ENCODE peak calls at places on chromosomes 13 and 19, in eight cellular contexts. One of them, this sample, is unnamed.

GRCh38 chr19:16164222-16164890 is 9.0 kb downstream of the CIB3 start:
- DNase-seq in stimulated activated effector memory CD8-positive, alpha-beta T cell treated with anti-CD3 and anti-CD28 coated beads, Interleukin-12 subunit alpha, Interleukin-12 subunit beta, amount 100 ng/mL, for 72 hours: no peak
- DNase-seq in cardiac fibroblast: no peak
- DNase-seq in NCI-H2081: no peak
- DNase-seq in stimulated activated CD8-positive, alpha-beta memory T cell treated with anti-CD3 and anti-CD28 coated beads, Interleukin-4, amount 100 ng/mL, for 4 hours: no peak
- DNase-seq in DMS153: no peak
- DNase-seq in hypothalamus: no peak
- DNase-seq in A172: no peak
- DNase-seq in this sample: no peak

GRCh38 chr19:19138110-19138981 is at the start of gene TMEM161A:
- DNase-seq in DMS153: peak; percentile 94
- DNase-seq in stimulated activated CD8-positive, alpha-beta memory T cell treated with anti-CD3 and anti-CD28 coated beads, Interleukin-4, amount 100 ng/mL, for 4 hours: peak; percentile 93
- DNase-seq in hypothalamus: peak; percentile 90
- DNase-seq in cardiac fibroblast: peak; percentile 100
- DNase-seq in stimulated activated effector memory CD8-positive, alpha-beta T cell treated with anti-CD3 and anti-CD28 coated beads, Interleukin-12 subunit alpha, Interleukin-12 subunit beta, amount 100 ng/mL, for 72 hours: peak; percentile 98
- DNase-seq in NCI-H2081: peak; percentile 92
- DNase-seq in A172: peak; percentile 98
- DNase-seq in this sample: peak; percentile 95

GRCh38 chr13:42396501-42396900 is 124.5 kb downstream of the AKAP11 start:
- DNase-seq in DMS153: no peak
- DNase-seq in stimulated activated CD8-positive, alpha-beta memory T cell treated with anti-CD3 and anti-CD28 coated beads, Interleukin-4, amount 100 ng/mL, for 4 hours: no peak
- DNase-seq in hypothalamus: no peak
- DNase-seq in A172: no peak
- DNase-seq in stimulated activated effector memory CD8-positive, alpha-beta T cell treated with anti-CD3 and anti-CD28 coated beads, Interleukin-12 subunit alpha, Interleukin-12 subunit beta, amount 100 ng/mL, for 72 hours: peak; percentile 73
- DNase-seq in NCI-H2081: no peak
- DNase-seq in cardiac fibroblast: no peak
- DNase-seq in this sample: no peak

GRCh38 chr19:50555033-50555432 is 13.2 kb downstream of the LRRC4B start:
- DNase-seq in stimulated activated CD8-positive, alpha-beta memory T cell treated with anti-CD3 and anti-CD28 coated beads, Interleukin-4, amount 100 ng/mL, for 4 hours: no peak
- DNase-seq in hypothalamus: no peak
- DNase-seq in cardiac fibroblast: no peak
- DNase-seq in A172: no peak
- DNase-seq in DMS153: no peak
- DNase-seq in NCI-H2081: no peak
- DNase-seq in stimulated activated effector memory CD8-positive, alpha-beta T cell treated with anti-CD3 and anti-CD28 coated beads, Interleukin-12 subunit alpha, Interleukin-12 subunit beta, amount 100 ng/mL, for 72 hours: no peak
- DNase-seq in this sample: no peak

GRCh38 chr13:29516880-29517279 is 78.6 kb downstream of the SLC7A1 start:
- DNase-seq in A172: no peak
- DNase-seq in cardiac fibroblast: no peak
- DNase-seq in hypothalamus: no peak
- DNase-seq in DMS153: no peak
- DNase-seq in stimulated activated CD8-positive, alpha-beta memory T cell treated with anti-CD3 and anti-CD28 coated beads, Interleukin-4, amount 100 ng/mL, for 4 hours: no peak
- DNase-seq in NCI-H2081: no peak
- DNase-seq in stimulated activated effector memory CD8-positive, alpha-beta T cell treated with anti-CD3 and anti-CD28 coated beads, Interleukin-12 subunit alpha, Interleukin-12 subunit beta, amount 100 ng/mL, for 72 hours: no peak
- DNase-seq in this sample: no peak

GRCh38 chr13:33381906-33382305 is 96.4 kb upstream of the STARD13 start:
- DNase-seq in stimulated activated CD8-positive, alpha-beta memory T cell treated with anti-CD3 and anti-CD28 coated beads, Interleukin-4, amount 100 ng/mL, for 4 hours: no peak
- DNase-seq in cardiac fibroblast: no peak
- DNase-seq in A172: no peak
- DNase-seq in stimulated activated effector memory CD8-positive, alpha-beta T cell treated with anti-CD3 and anti-CD28 coated beads, Interleukin-12 subunit alpha, Interleukin-12 subunit beta, amount 100 ng/mL, for 72 hours: no peak
- DNase-seq in NCI-H2081: no peak
- DNase-seq in hypothalamus: no peak
- DNase-seq in DMS153: no peak
- DNase-seq in this sample: no peak

GRCh38 chr13:48818495-48818961 is 157.2 kb upstream of the FNDC3A start:
- DNase-seq in hypothalamus: no peak
- DNase-seq in cardiac fibroblast: peak; percentile 85
- DNase-seq in DMS153: no peak
- DNase-seq in NCI-H2081: no peak
- DNase-seq in stimulated activated CD8-positive, alpha-beta memory T cell treated with anti-CD3 and anti-CD28 coated beads, Interleukin-4, amount 100 ng/mL, for 4 hours: no peak
- DNase-seq in A172: peak; percentile 92
- DNase-seq in stimulated activated effector memory CD8-positive, alpha-beta T cell treated with anti-CD3 and anti-CD28 coated beads, Interleukin-12 subunit alpha, Interleukin-12 subunit beta, amount 100 ng/mL, for 72 hours: no peak
- DNase-seq in this sample: no peak

GRCh38 chr13:84980571-84980970 is 818.6 kb downstream of the SLITRK6 start:
- DNase-seq in A172: no peak
- DNase-seq in stimulated activated effector memory CD8-positive, alpha-beta T cell treated with anti-CD3 and anti-CD28 coated beads, Interleukin-12 subunit alpha, Interleukin-12 subunit beta, amount 100 ng/mL, for 72 hours: no peak
- DNase-seq in cardiac fibroblast: no peak
- DNase-seq in hypothalamus: no peak
- DNase-seq in NCI-H2081: no peak
- DNase-seq in DMS153: no peak
- DNase-seq in stimulated activated CD8-positive, alpha-beta memory T cell treated with anti-CD3 and anti-CD28 coated beads, Interleukin-4, amount 100 ng/mL, for 4 hours: no peak
- DNase-seq in this sample: no peak

GRCh38 chr13:113864303-113864890 is 521 bp upstream of the GAS6 start:
- DNase-seq in stimulated activated CD8-positive, alpha-beta memory T cell treated with anti-CD3 and anti-CD28 coated beads, Interleukin-4, amount 100 ng/mL, for 4 hours: no peak
- DNase-seq in A172: no peak
- DNase-seq in stimulated activated effector memory CD8-positive, alpha-beta T cell treated with anti-CD3 and anti-CD28 coated beads, Interleukin-12 subunit alpha, Interleukin-12 subunit beta, amount 100 ng/mL, for 72 hours: no peak
- DNase-seq in NCI-H2081: no peak
- DNase-seq in hypothalamus: no peak
- DNase-seq in DMS153: no peak
- DNase-seq in cardiac fibroblast: peak; percentile 27
- DNase-seq in this sample: no peak

GRCh38 chr19:5048727-5049553 is 80.0 kb downstream of the KDM4B start:
- DNase-seq in A172: peak; percentile 89
- DNase-seq in cardiac fibroblast: peak; percentile 76
- DNase-seq in NCI-H2081: no peak
- DNase-seq in DMS153: no peak
- DNase-seq in hypothalamus: no peak
- DNase-seq in stimulated activated CD8-positive, alpha-beta memory T cell treated with anti-CD3 and anti-CD28 coated beads, Interleukin-4, amount 100 ng/mL, for 4 hours: no peak
- DNase-seq in stimulated activated effector memory CD8-positive, alpha-beta T cell treated with anti-CD3 and anti-CD28 coated beads, Interleukin-12 subunit alpha, Interleukin-12 subunit beta, amount 100 ng/mL, for 72 hours: no peak
- DNase-seq in this sample: no peak

GRCh38 chr19:4831351-4832340 is at the start of gene TICAM1:
- DNase-seq in stimulated activated CD8-positive, alpha-beta memory T cell treated with anti-CD3 and anti-CD28 coated beads, Interleukin-4, amount 100 ng/mL, for 4 hours: peak; percentile 73
- DNase-seq in NCI-H2081: no peak
- DNase-seq in A172: peak; percentile 50
- DNase-seq in cardiac fibroblast: peak; percentile 65
- DNase-seq in DMS153: peak; percentile 15
- DNase-seq in hypothalamus: no peak
- DNase-seq in stimulated activated effector memory CD8-positive, alpha-beta T cell treated with anti-CD3 and anti-CD28 coated beads, Interleukin-12 subunit alpha, Interleukin-12 subunit beta, amount 100 ng/mL, for 72 hours: peak; percentile 86
- DNase-seq in this sample: peak; percentile 3

GRCh38 chr19:46861691-46862503 is 1.1 kb downstream of the ARHGAP35 start:
- DNase-seq in A172: no peak
- DNase-seq in NCI-H2081: no peak
- DNase-seq in hypothalamus: no peak
- DNase-seq in stimulated activated CD8-positive, alpha-beta memory T cell treated with anti-CD3 and anti-CD28 coated beads, Interleukin-4, amount 100 ng/mL, for 4 hours: no peak
- DNase-seq in DMS153: no peak
- DNase-seq in stimulated activated effector memory CD8-positive, alpha-beta T cell treated with anti-CD3 and anti-CD28 coated beads, Interleukin-12 subunit alpha, Interleukin-12 subunit beta, amount 100 ng/mL, for 72 hours: peak; percentile 61
- DNase-seq in cardiac fibroblast: peak; percentile 28
- DNase-seq in this sample: no peak

GRCh38 chr19:17681505-17682125 is 6.5 kb downstream of the UNC13A start:
- DNase-seq in stimulated activated CD8-positive, alpha-beta memory T cell treated with anti-CD3 and anti-CD28 coated beads, Interleukin-4, amount 100 ng/mL, for 4 hours: no peak
- DNase-seq in DMS153: no peak
- DNase-seq in hypothalamus: no peak
- DNase-seq in stimulated activated effector memory CD8-positive, alpha-beta T cell treated with anti-CD3 and anti-CD28 coated beads, Interleukin-12 subunit alpha, Interleukin-12 subunit beta, amount 100 ng/mL, for 72 hours: peak; percentile 59
- DNase-seq in cardiac fibroblast: peak; percentile 50
- DNase-seq in NCI-H2081: no peak
- DNase-seq in A172: peak; percentile 55
- DNase-seq in this sample: no peak

GRCh38 chr13:27973291-27973690 is 4.2 kb upstream of the CDX2 start:
- DNase-seq in A172: no peak
- DNase-seq in DMS153: no peak
- DNase-seq in NCI-H2081: no peak
- DNase-seq in hypothalamus: no peak
- DNase-seq in stimulated activated CD8-positive, alpha-beta memory T cell treated with anti-CD3 and anti-CD28 coated beads, Interleukin-4, amount 100 ng/mL, for 4 hours: no peak
- DNase-seq in cardiac fibroblast: no peak
- DNase-seq in stimulated activated effector memory CD8-positive, alpha-beta T cell treated with anti-CD3 and anti-CD28 coated beads, Interleukin-12 subunit alpha, Interleukin-12 subunit beta, amount 100 ng/mL, for 72 hours: no peak
- DNase-seq in this sample: no peak

GRCh38 chr19:31071157-31071855 is 277.9 kb downstream of the TSHZ3 start:
- DNase-seq in NCI-H2081: no peak
- DNase-seq in stimulated activated effector memory CD8-positive, alpha-beta T cell treated with anti-CD3 and anti-CD28 coated beads, Interleukin-12 subunit alpha, Interleukin-12 subunit beta, amount 100 ng/mL, for 72 hours: no peak
- DNase-seq in A172: no peak
- DNase-seq in DMS153: no peak
- DNase-seq in hypothalamus: no peak
- DNase-seq in stimulated activated CD8-positive, alpha-beta memory T cell treated with anti-CD3 and anti-CD28 coated beads, Interleukin-4, amount 100 ng/mL, for 4 hours: no peak
- DNase-seq in cardiac fibroblast: no peak
- DNase-seq in this sample: no peak

GRCh38 chr13:101424381-101425155 is 8.3 kb upstream of the NALCN start:
- DNase-seq in hypothalamus: peak; percentile 39
- DNase-seq in A172: peak; percentile 16
- DNase-seq in cardiac fibroblast: peak; percentile 6
- DNase-seq in stimulated activated effector memory CD8-positive, alpha-beta T cell treated with anti-CD3 and anti-CD28 coated beads, Interleukin-12 subunit alpha, Interleukin-12 subunit beta, amount 100 ng/mL, for 72 hours: no peak
- DNase-seq in DMS153: no peak
- DNase-seq in stimulated activated CD8-positive, alpha-beta memory T cell treated with anti-CD3 and anti-CD28 coated beads, Interleukin-4, amount 100 ng/mL, for 4 hours: no peak
- DNase-seq in NCI-H2081: no peak
- DNase-seq in this sample: no peak

GRCh38 chr19:18346091-18346490 is 5.7 kb downstream of the PGPEP1 start:
- DNase-seq in stimulated activated CD8-positive, alpha-beta memory T cell treated with anti-CD3 and anti-CD28 coated beads, Interleukin-4, amount 100 ng/mL, for 4 hours: no peak
- DNase-seq in stimulated activated effector memory CD8-positive, alpha-beta T cell treated with anti-CD3 and anti-CD28 coated beads, Interleukin-12 subunit alpha, Interleukin-12 subunit beta, amount 100 ng/mL, for 72 hours: no peak
- DNase-seq in hypothalamus: no peak
- DNase-seq in A172: no peak
- DNase-seq in DMS153: no peak
- DNase-seq in NCI-H2081: peak; percentile 17
- DNase-seq in cardiac fibroblast: no peak
- DNase-seq in this sample: no peak

GRCh38 chr13:83499286-83499685 is 383.0 kb downstream of the SLITRK1 start:
- DNase-seq in stimulated activated effector memory CD8-positive, alpha-beta T cell treated with anti-CD3 and anti-CD28 coated beads, Interleukin-12 subunit alpha, Interleukin-12 subunit beta, amount 100 ng/mL, for 72 hours: no peak
- DNase-seq in hypothalamus: no peak
- DNase-seq in A172: peak; percentile 24
- DNase-seq in stimulated activated CD8-positive, alpha-beta memory T cell treated with anti-CD3 and anti-CD28 coated beads, Interleukin-4, amount 100 ng/mL, for 4 hours: no peak
- DNase-seq in NCI-H2081: no peak
- DNase-seq in cardiac fibroblast: no peak
- DNase-seq in DMS153: no peak
- DNase-seq in this sample: no peak

GRCh38 chr13:100306444-100306999 is 217.6 kb downstream of the PCCA start:
- DNase-seq in stimulated activated effector memory CD8-positive, alpha-beta T cell treated with anti-CD3 and anti-CD28 coated beads, Interleukin-12 subunit alpha, Interleukin-12 subunit beta, amount 100 ng/mL, for 72 hours: no peak
- DNase-seq in stimulated activated CD8-positive, alpha-beta memory T cell treated with anti-CD3 and anti-CD28 coated beads, Interleukin-4, amount 100 ng/mL, for 4 hours: no peak
- DNase-seq in NCI-H2081: peak; percentile 32
- DNase-seq in hypothalamus: no peak
- DNase-seq in DMS153: no peak
- DNase-seq in cardiac fibroblast: no peak
- DNase-seq in A172: no peak
- DNase-seq in this sample: no peak

GRCh38 chr13:75792526-75793187 is 156.5 kb downstream of the LMO7 start:
- DNase-seq in A172: no peak
- DNase-seq in NCI-H2081: no peak
- DNase-seq in hypothalamus: no peak
- DNase-seq in stimulated activated effector memory CD8-positive, alpha-beta T cell treated with anti-CD3 and anti-CD28 coated beads, Interleukin-12 subunit alpha, Interleukin-12 subunit beta, amount 100 ng/mL, for 72 hours: no peak
- DNase-seq in stimulated activated CD8-positive, alpha-beta memory T cell treated with anti-CD3 and anti-CD28 coated beads, Interleukin-4, amount 100 ng/mL, for 4 hours: no peak
- DNase-seq in cardiac fibroblast: peak; percentile 72
- DNase-seq in DMS153: no peak
- DNase-seq in this sample: no peak

GRCh38 chr13:98479496-98480003 is 97.4 kb downstream of the STK24 start:
- DNase-seq in A172: no peak
- DNase-seq in stimulated activated CD8-positive, alpha-beta memory T cell treated with anti-CD3 and anti-CD28 coated beads, Interleukin-4, amount 100 ng/mL, for 4 hours: no peak
- DNase-seq in DMS153: no peak
- DNase-seq in NCI-H2081: no peak
- DNase-seq in cardiac fibroblast: no peak
- DNase-seq in stimulated activated effector memory CD8-positive, alpha-beta T cell treated with anti-CD3 and anti-CD28 coated beads, Interleukin-12 subunit alpha, Interleukin-12 subunit beta, amount 100 ng/mL, for 72 hours: no peak
- DNase-seq in hypothalamus: no peak
- DNase-seq in this sample: no peak

This sample was measured in NCI-H774.